ENCODE peak calls at places on chromosome 12, in four cellular contexts. H is HS-5, D is HEK293T, Q is HAP-1. M is an unnamed sample.
A peak's percentile ranks its signal among the peaks of the same experiment; 100 is the strongest.

GRCh38 chr12:59194794-59195193 is 274.5 kb upstream of the LRIG3 start:
- DNase-seq in D (no peak), H (no peak), Q (peak; percentile 15), M (no peak)

GRCh38 chr12:80979821-80980220 is 42.1 kb upstream of the LIN7A start:
- DNase-seq in Q (no peak), H (no peak), D (no peak), M (no peak)

GRCh38 chr12:27610380-27610779 is 85.9 kb upstream of the REP15 start:
- DNase-seq in D (no peak), H (no peak), Q (no peak), M (no peak)

GRCh38 chr12:122203301-122203967 is at the start of gene B3GNT4:
- DNase-seq in D (peak; percentile 84), H (no peak), Q (peak; percentile 82), M (peak; percentile 61)

GRCh38 chr12:89821901-89822300 is 113.3 kb upstream of the ATP2B1 start:
- DNase-seq in Q (peak; percentile 16), D (no peak), H (no peak), M (no peak)

GRCh38 chr12:20376984-20377383 is 8.6 kb downstream of the PDE3A start:
- DNase-seq in Q (no peak), H (no peak), D (no peak), M (no peak)

GRCh38 chr12:55699471-55700055 is 8.1 kb downstream of the ITGA7 start:
- DNase-seq in Q (no peak), H (no peak), D (no peak), M (no peak)

GRCh38 chr12:112261559-112261958 is 120.7 kb downstream of the HECTD4 start:
- DNase-seq in D (peak; percentile 53), Q (peak; percentile 24), H (no peak), M (no peak)

GRCh38 chr12:54653025-54653424 is 4.9 kb upstream of the DCD start:
- DNase-seq in D (no peak), H (no peak), Q (no peak), M (no peak)

GRCh38 chr12:6046511-6047180 is 77.8 kb downstream of the VWF start:
- DNase-seq in H (no peak), Q (no peak), D (no peak), M (no peak)

GRCh38 chr12:15899282-15899870 is 11.8 kb upstream of the DERA start:
- DNase-seq in H (no peak), Q (no peak), D (no peak), M (no peak)

GRCh38 chr12:49529409-49529808 is 9.4 kb upstream of the KCNH3 start:
- DNase-seq in Q (no peak), D (no peak), H (no peak), M (no peak)

GRCh38 chr12:124654666-124655316 is 87.4 kb upstream of the NCOR2 start:
- DNase-seq in Q (peak; percentile 37), D (no peak), H (no peak), M (no peak)

GRCh38 chr12:116361404-116362223 is 84.1 kb upstream of the MED13L start:
- DNase-seq in H (no peak), Q (no peak), D (no peak), M (no peak)

GRCh38 chr12:132686831-132687210 is 321 bp downstream of the POLE start:
- DNase-seq in Q (peak; percentile 52), D (no peak), H (no peak), M (no peak)

GRCh38 chr12:54571166-54571856 is 17.1 kb downstream of the PPP1R1A start:
- DNase-seq in H (no peak), D (no peak), Q (no peak), M (no peak)

GRCh38 chr12:123131291-123131831 is 19.5 kb downstream of the PITPNM2 start:
- DNase-seq in H (no peak), Q (no peak), D (no peak), M (no peak)